ENCODE peak calls at places on chromosomes 3 and 15, in five cellular contexts. A, S, M, K and B are unnamed samples.

GRCh38 chr3:62562017-62562416 is 188.7 kb upstream of the FEZF2 start:
- DNase-seq in K (no peak), M (no peak), S (no peak), A (no peak), B (no peak)

GRCh38 chr3:30531017-30531570 is 75.3 kb upstream of the TGFBR2 start:
- DNase-seq in A (no peak), M (no peak), K (no peak), S (no peak), B (no peak)

GRCh38 chr3:196969001-196969659 is 497 bp upstream of the PIGZ start:
- DNase-seq in S (peak; percentile 61), K (no peak), M (no peak), A (peak; percentile 66), B (peak; percentile 55)

GRCh38 chr15:79065361-79065743 is 25.2 kb downstream of the RASGRF1 start:
- DNase-seq in A (no peak), K (no peak), M (no peak), S (no peak), B (no peak)

GRCh38 chr15:94061041-94061440 is 170.3 kb upstream of the MCTP2 start:
- DNase-seq in A (no peak), M (no peak), S (no peak), K (no peak), B (no peak)

GRCh38 chr3:73624363-73625123 is at the start of gene PDZRN3:
- DNase-seq in M (peak; percentile 86), S (no peak), K (no peak), A (no peak), B (no peak)

GRCh38 chr3:183264249-183264648 is 11.2 kb downstream of the B3GNT5 start:
- DNase-seq in K (no peak), A (no peak), S (no peak), M (no peak), B (no peak)

GRCh38 chr15:25181290-25182097 is 226.7 kb downstream of the SNRPN start:
- DNase-seq in S (no peak), A (no peak), K (no peak), M (no peak), B (peak; percentile 3)

GRCh38 chr15:63050737-63051700 is 8.5 kb downstream of the TPM1 start:
- DNase-seq in A (no peak), K (no peak), M (no peak), S (peak; percentile 74), B (no peak)

GRCh38 chr15:43274136-43274535 is 7.4 kb upstream of the TGM5 start:
- DNase-seq in M (no peak), A (no peak), K (no peak), S (no peak), B (no peak)

GRCh38 chr3:129555616-129556357 is 12.8 kb downstream of the H1-8 start:
- DNase-seq in S (no peak), M (no peak), K (no peak), A (no peak), B (no peak)

GRCh38 chr3:155019576-155019975 is 60.5 kb upstream of the MME start:
- DNase-seq in M (no peak), S (no peak), K (no peak), A (no peak), B (no peak)

GRCh38 chr3:106589306-106589942 is 720.6 kb upstream of the CBLB start:
- DNase-seq in A (no peak), S (no peak), M (no peak), K (no peak), B (no peak)

GRCh38 chr3:156817931-156818765 is 8.0 kb upstream of the LEKR1 start:
- DNase-seq in K (no peak), S (no peak), A (no peak), M (no peak), B (no peak)

GRCh38 chr3:156814295-156814694 is 11.9 kb upstream of the LEKR1 start:
- DNase-seq in K (no peak), A (no peak), M (no peak), S (no peak), B (no peak)

GRCh38 chr3:156818890-156819289 is 7.3 kb upstream of the LEKR1 start:
- DNase-seq in S (peak; percentile 32), K (no peak), M (no peak), A (no peak), B (no peak)

GRCh38 chr3:156816794-156817741 is 9.1 kb upstream of the LEKR1 start:
- DNase-seq in K (peak; percentile 55), A (peak; percentile 69), M (peak; percentile 84), S (peak; percentile 64), B (peak; percentile 59)

GRCh38 chr3:156816091-156816793 is 9.9 kb upstream of the LEKR1 start:
- DNase-seq in K (no peak), M (no peak), S (no peak), A (no peak), B (peak; percentile 33)
- TF ChIP-seq POLR2A in K (peak; percentile 76), M (no peak), S (no peak), A (no peak), B (peak; percentile 19)

GRCh38 chr3:71225951-71226564 is 357.5 kb downstream of the FOXP1 start:
- DNase-seq in M (no peak), K (no peak), S (no peak), A (no peak), B (no peak)

GRCh38 chr3:71225285-71225684 is 358.2 kb downstream of the FOXP1 start:
- DNase-seq in A (no peak), M (no peak), K (no peak), S (no peak), B (no peak)

GRCh38 chr3:71228156-71228885 is 355.2 kb downstream of the FOXP1 start:
- DNase-seq in K (no peak), A (no peak), S (no peak), M (no peak), B (no peak)

GRCh38 chr3:71226565-71227281 is 356.8 kb downstream of the FOXP1 start:
- DNase-seq in S (peak; percentile 26), K (peak; percentile 28), M (no peak), A (peak; percentile 15), B (no peak)

GRCh38 chr3:71227344-71227743 is 356.2 kb downstream of the FOXP1 start:
- DNase-seq in K (no peak), A (no peak), M (no peak), S (peak; percentile 38), B (no peak)
- TF ChIP-seq POLR2AphosphoS5 in K (no peak), A (no peak), M (no peak), S (no peak), B (no peak)

GRCh38 chr3:157540656-157541055 is 37.4 kb upstream of the VEPH1 start:
- DNase-seq in M (no peak), K (no peak), A (no peak), S (no peak), B (no peak)

GRCh38 chr3:157541506-157542236 is 38.5 kb upstream of the VEPH1 start:
- DNase-seq in S (no peak), K (no peak), A (no peak), M (no peak), B (no peak)

GRCh38 chr3:157542711-157543485 is 39.7 kb upstream of the VEPH1 start:
- DNase-seq in M (peak; percentile 85), A (no peak), K (no peak), S (no peak), B (no peak)

GRCh38 chr3:157544501-157545139 is 41.4 kb upstream of the VEPH1 start:
- DNase-seq in K (no peak), S (no peak), M (no peak), A (no peak), B (no peak)

GRCh38 chr3:157543491-157544035 is 40.3 kb upstream of the VEPH1 start:
- DNase-seq in S (no peak), K (no peak), M (no peak), A (no peak), B (no peak)
- TF ChIP-seq TAF1 in S (no peak), K (no peak), M (no peak), A (no peak), B (no peak)

DNA sequence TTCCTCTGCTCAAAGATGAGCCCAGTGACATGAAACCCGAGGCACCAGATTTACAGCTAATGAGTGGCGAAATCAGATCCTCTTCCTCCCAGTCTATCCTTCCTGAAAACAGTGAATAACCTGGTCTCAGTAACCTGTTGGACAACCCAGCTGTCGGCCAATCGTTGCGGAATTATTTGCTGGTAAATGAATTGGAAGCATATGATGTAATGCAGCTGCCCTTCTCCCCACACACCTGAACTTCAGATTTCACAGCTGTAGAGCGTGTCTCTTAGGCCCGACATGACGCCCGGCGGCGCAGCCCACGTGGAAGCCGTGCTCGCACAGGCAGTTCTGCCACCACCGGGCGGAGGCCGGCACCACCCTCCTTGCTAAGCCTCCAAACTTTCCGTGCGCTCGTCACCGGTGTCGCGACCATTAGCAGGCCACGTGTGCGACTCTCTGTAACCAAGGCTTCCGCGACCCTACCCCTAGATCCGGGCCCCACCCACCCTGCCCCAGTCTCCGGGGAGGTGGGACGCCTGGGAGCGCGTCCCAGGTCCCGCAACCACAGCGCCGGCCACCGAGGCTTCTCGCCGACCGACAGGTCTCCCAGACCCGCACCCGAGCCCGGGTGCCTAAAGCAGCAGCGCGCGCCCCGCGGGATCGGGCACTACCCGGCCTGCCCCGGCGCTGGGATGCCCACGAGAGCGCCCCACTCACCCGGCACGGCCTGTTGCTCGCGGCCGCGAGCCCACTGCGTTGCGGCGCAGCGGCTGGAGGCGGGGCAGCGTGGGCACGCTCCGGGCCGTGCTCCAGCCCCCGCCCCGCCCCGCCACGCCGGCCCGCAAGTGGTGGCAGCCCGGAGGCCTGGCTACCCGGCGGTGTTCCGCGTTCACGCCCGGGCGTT is at the start of gene RIOX2:
- DNase-seq in S (peak; percentile 73), M (peak; percentile 73), K (peak; percentile 21), A (peak; percentile 74), B (peak; percentile 70)
- TF ChIP-seq POLR2A in S (peak; percentile 63), M (no peak), K (peak; percentile 85), A (peak; percentile 40), B (peak; percentile 82)